ENCODE peak calls at places on chromosomes 6 and 20, in four cellular contexts. B is upper lobe of left lung, N is Panc1, F is HCT116. O is an unnamed sample.

GRCh38 chr20:25453035-25453810 is 45.8 kb downstream of the GINS1 start:
- ATAC-seq in N (peak; percentile 62), F (peak; percentile 30), B (no peak), O (no peak)

GRCh38 chr20:63968928-63969760 is 586 bp downstream of the ZNF512B start:
- ATAC-seq in B (no peak), N (peak; percentile 4), F (peak; percentile 15), O (peak; percentile 3)

GRCh38 chr6:167855825-167856425 is 29.2 kb downstream of the AFDN start:
- ATAC-seq in B (no peak), F (no peak), N (peak; percentile 75), O (peak; percentile 85)

GRCh38 chr6:104983296-104983695 is 26.4 kb downstream of the LIN28B start:
- ATAC-seq in B (no peak), F (no peak), N (no peak), O (no peak)

GRCh38 chr6:38774933-38775707 is 60.0 kb downstream of the DNAH8 start:
- ATAC-seq in B (no peak), F (no peak), N (no peak), O (no peak)

GRCh38 chr20:19314619-19315018 is 102.2 kb downstream of the SLC24A3 start:
- ATAC-seq in B (no peak), F (no peak), N (no peak), O (no peak)

GRCh38 chr20:47801079-47801478 is 15.8 kb upstream of the SULF2 start:
- ATAC-seq in F (no peak), N (no peak), B (no peak), O (no peak)

GRCh38 chr6:166514196-166514595 is 72.3 kb downstream of the RAMACL start:
- ATAC-seq in N (no peak), F (peak; percentile 21), B (peak; percentile 78), O (no peak)

GRCh38 chr6:113824863-113825262 is 32.3 kb upstream of the MARCKS start:
- ATAC-seq in N (no peak), F (no peak), B (no peak), O (no peak)

GRCh38 chr6:141403103-141403502 is 729.6 kb upstream of the GJE1 start:
- ATAC-seq in F (no peak), N (no peak), B (no peak), O (no peak)

GRCh38 chr6:156334961-156335360 is 442.2 kb upstream of the ARID1B start:
- ATAC-seq in F (no peak), N (no peak), B (no peak), O (no peak)

GRCh38 chr6:46486186-46486585 is 5.1 kb downstream of the RCAN2 start:
- ATAC-seq in F (no peak), B (no peak), N (no peak), O (no peak)

GRCh38 chr20:41078329-41078728 is 49.7 kb downstream of the TOP1 start:
- ATAC-seq in B (peak; percentile 83), F (peak; percentile 68), N (peak; percentile 72), O (peak; percentile 51)
- TF ChIP-seq POLR2AphosphoS5 in B (no peak), F (no peak), N (no peak), O (peak; percentile 12)

GRCh38 chr20:3631534-3631933 is 31.7 kb downstream of the GFRA4 start:
- ATAC-seq in B (no peak), F (no peak), N (no peak), O (no peak)

GRCh38 chr20:3632311-3633004 is 30.7 kb downstream of the GFRA4 start:
- ATAC-seq in N (no peak), B (no peak), F (no peak), O (no peak)

GRCh38 chr20:3628502-3629314 is 34.5 kb downstream of the GFRA4 start:
- ATAC-seq in B (no peak), F (no peak), N (no peak), O (no peak)

GRCh38 chr20:3629893-3630292 is 33.3 kb downstream of the GFRA4 start:
- ATAC-seq in F (no peak), B (no peak), N (no peak), O (no peak)

GRCh38 chr20:3630429-3630828 is 32.8 kb downstream of the GFRA4 start:
- ATAC-seq in N (no peak), B (no peak), F (no peak), O (no peak)
- H3K4me3 ChIP-seq in N (no peak overlapping the region), B (no peak overlapping the region), F (no peak overlapping the region), O (no peak overlapping the region)

DNA sequence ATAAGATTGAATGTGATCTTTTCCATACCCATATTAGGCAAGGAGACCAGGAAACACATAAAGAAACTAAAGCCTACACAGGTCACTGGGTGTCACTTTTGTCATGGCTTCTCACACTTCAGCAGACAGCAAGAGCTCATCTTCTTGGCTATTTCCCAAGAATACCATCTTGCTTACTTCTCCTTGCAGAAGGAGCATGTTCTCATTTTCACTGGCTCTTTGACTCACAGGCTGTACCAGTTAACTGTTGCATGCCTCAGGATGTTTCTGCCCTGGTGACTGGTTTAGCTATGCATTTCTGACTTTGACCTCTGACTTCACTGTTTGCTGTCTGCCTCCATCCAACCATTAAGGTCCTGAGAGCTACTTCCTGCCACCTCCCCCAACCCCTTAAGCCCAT is 40.3 kb upstream of the OGFRL1 start:
- ATAC-seq in F (no peak), N (peak; percentile 88), B (no peak), O (peak; percentile 24)
- H3K27ac ChIP-seq in F (no peak overlapping the region), N (no peak overlapping the region), B (no peak overlapping the region), O (no peak overlapping the region)

GRCh38 chr6:169212436-169212835 is 41.2 kb downstream of the THBS2 start:
- ATAC-seq in N (no peak), B (no peak), F (no peak), O (no peak)

GRCh38 chr6:169211881-169212280 is 41.8 kb downstream of the THBS2 start:
- ATAC-seq in F (no peak), B (no peak), N (no peak), O (no peak)

GRCh38 chr6:169215201-169215661 is 38.4 kb downstream of the THBS2 start:
- ATAC-seq in F (no peak), N (no peak), B (no peak), O (peak; percentile 42)

GRCh38 chr6:169213814-169214520 is 39.7 kb downstream of the THBS2 start:
- ATAC-seq in N (no peak), F (no peak), B (peak; percentile 12), O (no peak)

GRCh38 chr6:169212897-169213813 is 40.5 kb downstream of the THBS2 start:
- ATAC-seq in B (peak; percentile 96), F (peak; percentile 100), N (peak; percentile 100), O (peak; percentile 93)
- TF ChIP-seq POLR2AphosphoS5 in B (peak; percentile 10), F (peak; percentile 67), N (peak; percentile 65), O (no peak)

DNA sequence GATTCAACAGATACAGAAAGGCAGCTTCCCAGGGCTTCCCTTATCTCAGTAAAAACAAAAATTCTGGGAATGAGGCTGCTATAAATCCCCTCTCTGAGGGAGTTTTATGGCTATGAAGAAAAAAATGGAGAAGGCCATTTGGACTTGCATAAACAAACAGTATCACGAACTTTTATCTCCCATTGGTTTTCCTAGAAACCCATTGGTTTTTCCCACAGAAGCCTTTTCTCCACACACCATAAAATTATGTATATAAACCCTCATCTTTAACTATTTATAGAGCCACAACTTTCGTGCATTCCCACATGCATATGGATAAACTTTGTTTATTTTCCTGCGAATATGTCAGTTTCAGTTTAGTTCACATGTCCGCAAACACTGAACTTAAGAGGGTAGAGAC is 36.2 kb upstream of the BTBD3 start:
- ATAC-seq in F (no peak), B (no peak), N (no peak), O (no peak)
- H3K4me3 ChIP-seq in F (no peak overlapping the region), B (no peak overlapping the region), N (no peak overlapping the region), O (no peak overlapping the region)

GRCh38 chr6:116094041-116094440 is 6.6 kb upstream of the NT5DC1 start:
- ATAC-seq in F (no peak), B (no peak), N (no peak), O (no peak)
- H3K27ac ChIP-seq in F (no peak overlapping the region), B (no peak overlapping the region), N (no peak overlapping the region), O (no peak overlapping the region)